ENCODE peak calls at places on chromosomes 6 and 20, in seven cellular contexts. C, E, B, R, D, X and P are unnamed samples.

GRCh38 chr20:53930651-53931504 is 139.5 kb downstream of the BCAS1 start:
- DNase-seq in B (no peak), E (no peak), D (no peak), C (no peak), R (peak), X (no peak), P (no peak)

GRCh38 chr6:119517428-119517827 is 167.9 kb upstream of the MAN1A1 start:
- DNase-seq in E (no peak), C (no peak), X (no peak), D (peak), R (no peak), B (no peak), P (no peak)

GRCh38 chr20:38001173-38001875 is 31.9 kb downstream of the TTI1 start:
- DNase-seq in E (no peak), X (no peak), D (peak), C (peak), B (no peak), R (peak), P (no peak)

GRCh38 chr20:61126369-61127195 is 125.5 kb upstream of the CDH4 start:
- DNase-seq in C (no peak), D (no peak), R (no peak), E (no peak), X (no peak), B (no peak), P (no peak)

GRCh38 chr6:90399970-90400369 is 103.3 kb upstream of the BACH2 start:
- DNase-seq in E (no peak), B (no peak), D (no peak), X (no peak), C (no peak), R (no peak), P (no peak)

GRCh38 chr6:100050550-100050949 is 56.5 kb upstream of the MCHR2 start:
- DNase-seq in E (no peak), R (no peak), B (no peak), D (no peak), C (no peak), X (no peak), P (no peak)

GRCh38 chr6:149046822-149047246 is 270.7 kb upstream of the TAB2 start:
- DNase-seq in R (peak), E (no peak), B (no peak), X (no peak), C (no peak), D (peak), P (no peak)

GRCh38 chr20:21901470-21902275 is 196.2 kb downstream of the PAX1 start:
- DNase-seq in D (peak), R (no peak), C (no peak), B (peak), E (peak), X (peak), P (no peak)

GRCh38 chr6:129542705-129543104 is 167.3 kb downstream of the ARHGAP18 start:
- DNase-seq in R (no peak), C (no peak), B (no peak), X (no peak), D (no peak), E (no peak), P (no peak)

GRCh38 chr6:107977283-107977682 is 19.3 kb upstream of the SEC63 start:
- DNase-seq in C (peak), D (peak), E (no peak), X (no peak), R (peak), B (no peak), P (no peak)

GRCh38 chr20:34940126-34940525 is 15.5 kb downstream of the GSS start:
- DNase-seq in D (no peak), E (no peak), X (no peak), B (no peak), C (no peak), R (no peak), P (no peak)

GRCh38 chr6:18265787-18266523 is 1.6 kb upstream of the DEK start:
- DNase-seq in X (no peak), D (no peak), E (no peak), C (no peak), B (no peak), R (no peak), P (no peak)

GRCh38 chr20:63234693-63235398 is 859 bp upstream of the BIRC7 start:
- DNase-seq in X (no peak), C (peak), D (no peak), B (no peak), E (no peak), R (no peak), P (no peak)

GRCh38 chr6:32073613-32074012 is 35.4 kb downstream of the CYP21A2 start:
- DNase-seq in C (no peak), D (no peak), X (no peak), B (peak), R (no peak), E (no peak), P (no peak)

GRCh38 chr6:3288711-3289663 is 30.2 kb downstream of the PSMG4 start:
- DNase-seq in B (peak), D (no peak), X (no peak), E (no peak), R (no peak), C (no peak), P (no peak)

GRCh38 chr6:7224726-7225125 is 88.3 kb downstream of the SSR1 start:
- DNase-seq in B (no peak), C (no peak), X (peak), E (no peak), D (no peak), R (no peak), P (no peak)

GRCh38 chr20:51128198-51128597 is 105.3 kb upstream of the KCNG1 start:
- DNase-seq in E (no peak), B (no peak), D (peak), X (no peak), R (peak), C (peak), P (no peak)

GRCh38 chr6:11798538-11798937 is 19.9 kb upstream of the ADTRP start:
- DNase-seq in D (peak), C (no peak), X (no peak), B (no peak), E (no peak), R (no peak), P (no peak)

GRCh38 chr6:85679445-85680123 is 36.9 kb upstream of the SYNCRIP start:
- DNase-seq in B (no peak), D (no peak), R (no peak), X (no peak), C (no peak), E (no peak), P (no peak)

GRCh38 chr6:34392497-34393190 is at the start of gene NUDT3:
- DNase-seq in E (peak), X (peak), R (peak), D (peak), B (peak), C (peak), P (peak)

GRCh38 chr6:108157234-108157971 is 8.4 kb upstream of the NR2E1 start:
- DNase-seq in R (no peak), C (no peak), E (no peak), D (no peak), B (no peak), X (no peak), P (no peak)

GRCh38 chr20:42577193-42577592 is 612.5 kb downstream of the PTPRT start:
- DNase-seq in D (no peak), B (no peak), C (no peak), R (no peak), X (no peak), E (no peak), P (no peak)

GRCh38 chr6:89977808-89978748 is 83.8 kb downstream of the GJA10 start:
- DNase-seq in E (no peak), B (no peak), X (no peak), C (no peak), D (peak), R (peak), P (no peak)

GRCh38 chr20:55354700-55355099 is 650.6 kb downstream of the CBLN4 start:
- DNase-seq in B (no peak), X (no peak), R (no peak), D (no peak), C (no peak), E (no peak), P (no peak)

GRCh38 chr6:167543602-167544506 is 219.0 kb downstream of the TTLL2 start:
- DNase-seq in E (no peak), D (peak), C (no peak), X (no peak), R (peak), B (peak), P (no peak)

GRCh38 chr6:42935322-42935721 is 6.0 kb downstream of the CNPY3 start:
- DNase-seq in B (no peak), D (no peak), X (no peak), E (no peak), R (no peak), C (no peak), P (no peak)

DNA sequence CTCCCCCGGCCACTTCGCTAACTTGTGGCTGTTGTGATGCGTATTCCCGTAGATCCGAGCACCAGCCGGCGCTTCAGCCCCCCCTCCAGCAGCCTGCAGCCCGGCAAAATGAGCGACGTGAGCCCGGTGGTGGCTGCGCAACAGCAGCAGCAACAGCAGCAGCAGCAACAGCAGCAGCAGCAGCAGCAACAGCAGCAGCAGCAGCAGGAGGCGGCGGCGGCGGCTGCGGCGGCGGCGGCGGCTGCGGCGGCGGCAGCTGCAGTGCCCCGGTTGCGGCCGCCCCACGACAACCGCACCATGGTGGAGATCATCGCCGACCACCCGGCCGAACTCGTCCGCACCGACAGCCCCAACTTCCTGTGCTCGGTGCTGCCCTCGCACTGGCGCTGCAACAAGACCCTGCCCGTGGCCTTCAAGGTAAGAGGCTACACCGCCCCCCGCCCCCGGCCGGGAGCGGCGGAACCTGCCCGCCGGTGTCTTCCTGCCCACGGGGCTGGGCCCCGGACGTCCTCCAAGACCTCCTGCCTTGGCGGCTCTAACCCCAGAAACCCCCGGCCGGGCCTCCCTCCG is 44.9 kb upstream of the SUPT3H start:
- DNase-seq in E (peak), C (peak), B (peak), D (peak), X (peak), R (peak), P (no peak)
- TF ChIP-seq CTCF in E (no peak), C (no peak), B (no peak), D (no peak), X (no peak), R (no peak), P (no peak)

GRCh38 chr20:10225439-10226080 is 6.9 kb downstream of the SNAP25 start:
- DNase-seq in R (no peak), D (no peak), E (no peak), B (no peak), C (no peak), X (no peak), P (no peak)
- TF ChIP-seq CTCF in R (peak), D (peak), E (peak), B (no peak), C (peak), X (no peak), P (peak)

DNA sequence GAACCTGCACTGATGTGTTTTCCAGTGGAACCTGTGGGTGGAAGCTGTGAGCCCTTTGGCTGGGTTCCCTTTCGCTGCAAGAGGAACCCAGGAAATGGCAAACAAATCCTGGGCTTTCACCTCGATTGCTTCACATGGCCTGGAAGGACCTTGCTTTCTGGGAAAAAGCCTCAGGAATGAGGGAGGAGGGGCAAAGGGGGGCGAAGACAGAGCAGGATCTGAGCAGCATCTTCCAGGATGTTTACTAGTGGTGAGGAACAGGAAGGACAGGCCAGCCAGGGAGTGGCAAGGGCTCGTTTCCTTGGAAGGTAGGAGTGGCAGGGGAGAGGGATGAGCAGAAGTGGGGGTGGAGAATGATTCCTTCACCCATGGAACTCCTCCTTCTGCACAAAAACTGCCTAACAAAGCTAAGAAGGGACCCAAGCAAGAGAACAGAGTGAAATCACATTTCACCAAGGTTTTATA is 5.9 kb downstream of the SLC2A10 start:
- DNase-seq in C (peak), R (peak), E (peak), D (peak), X (peak), B (peak), P (no peak)
- TF ChIP-seq CTCF in C (no peak), R (no peak), E (peak), D (peak), X (no peak), B (no peak), P (peak)

DNA sequence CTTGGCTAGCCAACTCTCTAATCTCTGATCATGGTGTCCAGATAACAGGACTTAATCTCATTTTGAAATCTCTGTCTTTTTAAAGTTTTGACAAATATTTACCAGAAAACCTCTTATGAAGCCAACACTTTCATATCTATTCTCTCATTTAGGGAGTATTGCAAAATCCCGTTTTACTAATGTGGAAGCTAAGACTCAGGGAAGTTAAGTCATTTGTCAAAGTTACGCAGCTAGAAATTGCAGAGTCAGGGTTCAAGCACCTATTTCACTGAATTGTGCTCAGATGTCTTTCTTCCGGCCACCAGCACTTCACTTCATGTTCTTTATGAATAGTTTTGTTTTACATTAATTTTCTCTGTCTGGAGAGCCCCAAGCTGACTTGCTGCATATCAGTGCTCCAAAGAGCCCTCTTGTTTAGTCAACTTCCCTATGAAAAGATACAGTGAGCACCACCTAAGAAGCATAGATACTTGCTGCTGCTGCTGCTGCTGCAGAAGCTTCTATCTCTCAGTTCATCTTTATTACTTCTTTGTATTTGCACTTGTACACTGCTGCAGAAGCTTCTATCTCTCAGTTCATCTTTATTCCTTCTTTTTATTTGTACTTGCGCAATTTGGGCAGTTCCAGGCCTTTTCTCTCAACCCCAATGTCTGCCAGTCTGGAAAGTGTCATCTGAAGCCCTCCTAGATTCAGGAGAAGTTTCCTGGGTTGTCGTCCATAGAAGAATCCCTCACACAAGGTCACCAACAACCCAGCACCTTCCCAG is 329.7 kb downstream of the MAFB start:
- DNase-seq in E (no peak), D (no peak), B (no peak), X (no peak), R (no peak), C (no peak), P (no peak)
- TF ChIP-seq CTCF in E (no peak), D (no peak), B (no peak), X (no peak), R (no peak), C (no peak), P (no peak)

GRCh38 chr20:47206962-47207641 is 149.4 kb downstream of the ZMYND8 start:
- DNase-seq in R (no peak), B (no peak), C (no peak), E (no peak), D (no peak), X (peak), P (no peak)

GRCh38 chr20:47204746-47205122 is 151.8 kb downstream of the ZMYND8 start:
- DNase-seq in E (no peak), D (no peak), X (no peak), B (no peak), R (no peak), C (no peak), P (no peak)

GRCh38 chr20:47202765-47203667 is 153.5 kb downstream of the ZMYND8 start:
- DNase-seq in E (no peak), X (no peak), D (no peak), R (no peak), B (no peak), C (no peak), P (no peak)

GRCh38 chr20:47204008-47204745 is 152.3 kb downstream of the ZMYND8 start:
- DNase-seq in B (no peak), R (peak), E (no peak), D (peak), X (no peak), C (peak), P (no peak)

GRCh38 chr20:47205577-47206123 is 150.8 kb downstream of the ZMYND8 start:
- DNase-seq in E (peak), X (peak), R (peak), B (no peak), D (peak), C (peak), P (no peak)
- TF ChIP-seq CTCF in E (peak), X (peak), R (peak), B (no peak), D (peak), C (peak), P (peak)

GRCh38 chr6:135383766-135384165 is 113.8 kb downstream of the AHI1 start:
- DNase-seq in D (no peak), C (no peak), E (no peak), R (no peak), X (no peak), B (no peak), P (no peak)
- TF ChIP-seq CTCF in D (no peak), C (no peak), E (no peak), R (no peak), X (no peak), B (no peak), P (peak)

GRCh38 chr6:69162811-69163210 is 527.7 kb downstream of the ADGRB3 start:
- DNase-seq in X (no peak), B (no peak), E (no peak), C (no peak), R (peak), D (no peak), P (no peak)

GRCh38 chr6:69164564-69165252 is 529.6 kb downstream of the ADGRB3 start:
- DNase-seq in E (no peak), B (no peak), X (no peak), R (no peak), D (no peak), C (peak), P (no peak)
- TF ChIP-seq CTCF in E (no peak), B (no peak), X (no peak), R (peak), D (no peak), C (peak), P (peak)

DNA sequence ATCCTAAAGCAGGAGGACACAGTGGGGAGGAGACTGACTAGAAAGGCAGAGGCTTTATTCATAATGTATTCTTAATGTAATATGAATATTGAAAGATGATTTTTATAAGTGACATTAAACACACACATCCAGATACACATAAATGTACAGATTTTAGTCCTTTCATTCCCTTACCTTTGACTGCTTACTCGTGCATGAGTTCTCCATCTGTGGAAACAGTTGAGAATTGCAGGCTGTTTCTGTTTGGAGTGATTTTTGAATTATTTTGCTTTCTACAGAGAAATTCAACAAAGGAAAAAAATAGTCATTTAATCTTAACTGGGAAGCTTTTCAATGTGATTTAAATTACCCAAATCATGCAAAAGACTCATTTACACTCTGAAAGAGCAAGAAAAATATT is 136.5 kb downstream of the RIMS1 start:
- DNase-seq in D (no peak), R (no peak), C (no peak), X (no peak), E (no peak), B (no peak), P (no peak)
- TF ChIP-seq CTCF in D (no peak), R (no peak), C (no peak), X (no peak), E (no peak), B (no peak), P (no peak)

DNA sequence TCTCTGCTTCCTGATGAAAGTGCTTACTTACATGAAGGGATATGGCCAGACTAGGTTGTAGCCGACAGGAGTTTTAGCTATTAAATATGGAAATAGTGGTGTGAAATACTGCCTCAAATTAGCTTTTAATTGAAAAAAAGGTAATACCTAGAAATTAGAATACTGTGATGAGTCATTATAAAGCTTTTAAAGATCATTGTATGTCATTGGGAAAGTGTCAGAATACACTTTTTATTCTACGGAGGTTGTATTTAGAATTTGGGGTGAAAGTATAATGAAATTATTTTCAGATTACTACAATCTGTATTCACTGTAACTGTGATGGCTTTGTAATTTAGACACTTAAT is 2.2 kb downstream of the LOC128125822 start:
- DNase-seq in E (no peak), B (no peak), R (no peak), C (no peak), D (no peak), X (no peak), P (no peak)
- TF ChIP-seq CTCF in E (no peak), B (no peak), R (no peak), C (no peak), D (no peak), X (no peak), P (peak)